ENCODE peak calls at places on chromosomes 4 and X, in five cellular contexts. Y is IMR-90, A is PC-3, K is hypothalamus, C is GM04504. H is an unnamed sample.

GRCh38 chr4:114694770-114695169 is 96.2 kb downstream of the UGT8 start:
- DNase-seq in A (peak), Y (peak), C (peak), K (no peak), H (peak)

GRCh38 chr4:37447886-37448285 is 203.3 kb downstream of the NWD2 start:
- DNase-seq in Y (no peak), K (no peak), A (peak), C (no peak), H (no peak)

GRCh38 chrX:154457491-154458115 is 478 bp upstream of the PLXNA3 start:
- DNase-seq in Y (no peak), A (peak), C (no peak), K (no peak), H (peak)

GRCh38 chrX:9122504-9123245 is 88.7 kb upstream of the FAM9B start:
- DNase-seq in C (no peak), Y (peak), A (peak), K (no peak), H (no peak)

GRCh38 chrX:150477364-150477763 is 91.1 kb upstream of the MTM1 start:
- DNase-seq in Y (no peak), K (no peak), C (no peak), A (no peak), H (no peak)

GRCh38 chr4:105765690-105766407 is 57.3 kb downstream of the GSTCD start:
- DNase-seq in K (no peak), A (peak), C (peak), Y (peak), H (peak)

GRCh38 chrX:118823263-118824172 is at the start of gene ZCCHC12:
- DNase-seq in A (peak), C (no peak), K (peak), Y (peak), H (peak)

GRCh38 chr4:119118397-119118796 is 17.2 kb upstream of the MYOZ2 start:
- DNase-seq in Y (no peak), K (no peak), A (no peak), C (no peak), H (no peak)

GRCh38 chr4:48985976-48986653 is at the start of gene CWH43:
- DNase-seq in Y (no peak), C (no peak), K (no peak), A (peak), H (no peak)

GRCh38 chrX:133989993-133990392 is 4.6 kb upstream of the GPC3 start:
- DNase-seq in C (no peak), Y (no peak), K (no peak), A (no peak), H (no peak)

GRCh38 chrX:19642517-19643109 is 127.3 kb upstream of the MAP3K15 start:
- DNase-seq in C (no peak), Y (no peak), K (no peak), A (no peak), H (no peak)

GRCh38 chr4:30716671-30717207 is 3.4 kb upstream of the PCDH7 start:
- DNase-seq in C (no peak), K (no peak), A (peak), Y (no peak), H (peak)

GRCh38 chr4:38002451-38003071 is 42.4 kb downstream of the PTTG2 start:
- DNase-seq in C (no peak), K (no peak), A (peak), Y (peak), H (no peak)

GRCh38 chr4:166655705-166656104 is 578.6 kb downstream of the SPOCK3 start:
- DNase-seq in Y (no peak), A (no peak), K (no peak), C (no peak), H (no peak)

GRCh38 chr4:83356899-83357661 is 22.4 kb upstream of the HPSE start:
- DNase-seq in Y (peak), K (no peak), A (peak), C (peak), H (no peak)

GRCh38 chr4:92359481-92359880 is 55.7 kb downstream of the GRID2 start:
- DNase-seq in A (no peak), Y (no peak), C (no peak), K (no peak), H (no peak)

GRCh38 chr4:13546374-13546854 is 2.1 kb upstream of the NKX3-2 start:
- DNase-seq in A (no peak), Y (no peak), C (no peak), K (no peak), H (no peak)

GRCh38 chr4:87073187-87073569 is 138.4 kb downstream of the AFF1 start:
- DNase-seq in C (no peak), A (no peak), Y (no peak), K (no peak), H (no peak)

GRCh38 chr4:172845281-172845680 is 323.3 kb upstream of the GALNT7 start:
- DNase-seq in Y (no peak), A (no peak), C (no peak), K (no peak), H (no peak)